ENCODE peak calls at places on chromosomes 16 and 17, in ten cellular contexts. G, O, P, Y, D, V, F, U, J and K are unnamed samples.

GRCh38 chr17:42276359-42276608 is at the start of gene STAT5B:
- DNase-seq in G (peak), Y (peak), U (peak), O (peak), P (peak), J (no peak), F (peak), V (peak), D (peak), K (no peak)

GRCh38 chr16:364091-364490 is 6.2 kb downstream of the MRPL28 start:
- DNase-seq in Y (no peak), D (no peak), O (no peak), F (no peak), P (no peak), V (no peak), J (no peak), U (no peak), G (no peak), K (no peak)

GRCh38 chr17:48626470-48627241 is 498 bp upstream of the HOXB9 start:
- DNase-seq in F (no peak), O (no peak), V (no peak), D (no peak), J (no peak), P (no peak), Y (no peak), G (no peak), U (no peak), K (no peak)

GRCh38 chr16:84478172-84478948 is 26.1 kb downstream of the MEAK7 start:
- DNase-seq in G (no peak), D (peak), V (peak), Y (no peak), F (no peak), P (no peak), O (no peak), J (no peak), U (no peak), K (peak)

GRCh38 chr17:17812211-17813054 is 24.4 kb downstream of the SREBF1 start:
- DNase-seq in J (no peak), O (peak), F (peak), U (peak), D (no peak), P (peak), G (peak), Y (peak), V (peak), K (no peak)

GRCh38 chr16:11636172-11636721 is 32.0 kb upstream of the SNN start:
- DNase-seq in P (no peak), V (no peak), O (no peak), Y (no peak), U (no peak), D (no peak), F (no peak), G (no peak), J (no peak), K (no peak)

GRCh38 chr17:35345926-35346771 is 27.3 kb downstream of the SLFN11 start:
- DNase-seq in Y (peak), O (peak), U (peak), F (no peak), G (peak), J (no peak), D (peak), P (no peak), V (peak), K (peak)

GRCh38 chr16:12124742-12125141 is 148.2 kb downstream of the SNX29 start:
- DNase-seq in V (no peak), F (no peak), G (no peak), U (no peak), J (no peak), Y (no peak), P (no peak), O (no peak), D (no peak), K (no peak)

GRCh38 chr16:15618392-15618791 is 24.6 kb downstream of the MARF1 start:
- DNase-seq in P (no peak), O (no peak), U (no peak), G (no peak), F (no peak), Y (no peak), D (peak), V (peak), J (peak), K (no peak)

GRCh38 chr17:43094129-43094834 is 30.9 kb downstream of the BRCA1 start:
- DNase-seq in V (peak), P (no peak), O (no peak), F (no peak), Y (no peak), D (peak), J (no peak), G (no peak), U (no peak), K (no peak)

GRCh38 chr17:58577696-58578095 is 63.3 kb upstream of the MTMR4 start:
- DNase-seq in J (no peak), P (peak), F (peak), G (no peak), U (peak), O (peak), Y (peak), V (peak), D (peak), K (no peak)

GRCh38 chr17:19723967-19724366 is 7.6 kb upstream of the SLC47A2 start:
- DNase-seq in Y (no peak), O (no peak), P (no peak), D (no peak), G (no peak), V (no peak), U (no peak), J (no peak), F (no peak), K (no peak)

GRCh38 chr17:33057564-33057963 is 65.9 kb downstream of the SPACA3 start:
- DNase-seq in F (no peak), Y (no peak), D (no peak), U (no peak), P (no peak), J (no peak), V (no peak), O (no peak), G (no peak), K (peak)

GRCh38 chr16:88971371-88972097 is 5.5 kb downstream of the CBFA2T3 start:
- DNase-seq in P (peak), U (no peak), Y (no peak), D (no peak), J (no peak), F (peak), G (no peak), V (no peak), O (peak), K (no peak)

GRCh38 chr16:26976913-26977312 is 89.8 kb upstream of the C16orf82 start:
- DNase-seq in J (no peak), D (no peak), P (no peak), V (no peak), O (no peak), F (no peak), G (no peak), Y (no peak), U (no peak), K (no peak)
- H3K4me3 ChIP-seq in J (no peak), D (no peak), P (no peak), V (no peak), O (no peak), F (no peak), G (no peak), Y (no peak), U (no peak), K (no peak)

GRCh38 chr16:69793521-69793920 is 31.4 kb downstream of the WWP2 start:
- DNase-seq in F (no peak), V (no peak), D (no peak), P (no peak), O (no peak), J (no peak), U (no peak), Y (no peak), G (no peak), K (no peak)

GRCh38 chr16:69796285-69797118 is 34.4 kb downstream of the WWP2 start:
- DNase-seq in U (peak), G (no peak), O (no peak), D (peak), F (peak), V (peak), Y (peak), J (no peak), P (peak), K (no peak)

GRCh38 chr16:69804283-69804682 is 42.2 kb downstream of the WWP2 start:
- DNase-seq in Y (no peak), O (no peak), F (no peak), V (no peak), U (no peak), G (no peak), D (no peak), J (no peak), P (no peak), K (no peak)

GRCh38 chr16:69799601-69800000 is 37.5 kb downstream of the WWP2 start:
- DNase-seq in D (no peak), O (no peak), V (peak), J (no peak), P (no peak), Y (no peak), U (no peak), F (no peak), G (no peak), K (no peak)

GRCh38 chr16:69798466-69798865 is 36.3 kb downstream of the WWP2 start:
- DNase-seq in O (no peak), F (no peak), D (no peak), G (no peak), J (no peak), P (no peak), Y (peak), V (peak), U (no peak), K (no peak)
- TF ChIP-seq CTCF in O (peak), F (no peak), D (peak), G (peak), J (peak), P (peak), Y (peak), V (peak), U (no peak), K (peak)

DNA sequence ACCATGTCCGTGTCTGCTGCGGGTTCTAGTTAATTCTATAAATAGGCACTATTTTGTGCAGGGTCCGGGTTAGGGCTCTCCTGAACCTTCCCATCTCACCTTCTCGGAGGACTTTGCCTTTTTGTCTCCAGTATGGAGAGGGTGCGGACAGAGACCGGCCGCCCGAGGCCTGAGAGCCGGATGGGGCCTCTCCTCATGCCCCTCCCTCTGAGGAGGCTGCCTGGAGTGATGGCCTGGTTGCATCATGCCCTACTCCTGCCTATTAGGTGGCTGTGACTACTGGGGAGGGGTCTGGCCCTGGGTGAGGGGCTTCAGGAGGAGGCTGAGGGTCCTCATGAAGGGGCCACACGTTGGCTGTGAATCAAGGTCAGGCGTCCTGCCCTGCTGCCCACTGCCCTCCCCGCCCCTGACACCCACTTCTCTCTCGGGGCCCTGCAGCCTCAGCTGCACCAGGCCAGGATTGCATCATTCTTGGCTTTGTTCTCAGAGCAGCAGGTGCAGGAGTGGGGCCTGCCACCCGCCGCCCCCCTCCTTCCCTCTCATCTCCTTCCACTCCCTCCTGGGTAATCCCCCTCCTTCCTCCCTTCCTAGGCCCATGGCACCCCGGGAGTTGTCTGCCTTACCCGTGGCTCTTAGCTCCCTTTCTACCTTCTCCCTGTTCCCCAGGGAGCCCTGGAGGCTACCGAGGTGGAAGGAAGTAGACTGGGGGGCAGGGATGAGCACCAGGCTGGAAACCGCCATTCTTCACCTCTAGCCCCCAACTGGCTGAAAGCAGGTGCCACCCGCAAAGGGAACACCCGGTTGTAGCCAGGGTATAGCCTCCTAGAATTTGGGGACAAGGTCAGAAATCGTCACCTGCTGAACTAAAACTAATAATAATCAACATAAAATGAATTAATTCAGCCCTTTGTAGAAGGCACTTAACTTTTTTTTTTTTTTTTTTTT is 12.7 kb upstream of the ARHGAP23 start:
- DNase-seq in G (no peak), D (peak), F (peak), Y (no peak), J (no peak), O (no peak), V (peak), P (peak), U (no peak), K (no peak)
- H3K4me3 ChIP-seq in G (no peak), D (peak), F (peak), Y (no peak), J (peak), O (peak), V (peak), P (peak), U (no peak), K (no peak)

DNA sequence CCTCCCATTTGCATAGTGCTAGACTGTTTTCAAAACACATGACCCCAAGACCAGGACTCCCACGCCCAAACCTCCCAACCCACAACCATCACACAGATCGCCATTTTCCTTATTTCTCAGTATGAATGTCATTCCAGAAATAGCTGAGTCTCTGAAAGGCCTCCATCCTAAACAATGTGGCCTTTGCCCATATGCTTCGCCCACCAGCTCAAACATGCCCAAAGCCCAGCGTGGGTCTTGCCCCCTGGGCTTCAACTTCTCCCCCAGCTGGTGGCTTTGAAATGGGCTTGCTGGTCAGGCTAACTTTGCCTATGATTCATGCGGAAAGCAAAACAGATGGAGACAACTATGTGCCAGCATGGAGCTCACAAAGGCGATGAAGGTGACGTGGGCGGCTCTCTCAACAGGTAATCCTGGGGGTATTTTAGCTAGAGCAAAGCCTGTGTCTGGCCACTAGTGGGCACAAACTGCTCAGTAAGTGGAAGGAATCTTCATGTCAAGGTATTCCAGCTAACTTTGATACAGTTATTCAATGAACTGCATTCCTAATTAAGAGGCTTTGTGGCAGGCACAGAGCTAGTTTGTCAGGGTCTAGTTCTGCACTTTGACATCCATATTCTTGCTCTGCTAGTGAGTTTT is 17.1 kb downstream of the PMP22 start:
- DNase-seq in U (no peak), Y (no peak), J (no peak), V (no peak), F (no peak), G (no peak), O (no peak), P (no peak), D (no peak), K (no peak)
- TF ChIP-seq CTCF in U (no peak), Y (peak), J (peak), V (peak), F (no peak), G (no peak), O (peak), P (peak), D (peak), K (no peak)

DNA sequence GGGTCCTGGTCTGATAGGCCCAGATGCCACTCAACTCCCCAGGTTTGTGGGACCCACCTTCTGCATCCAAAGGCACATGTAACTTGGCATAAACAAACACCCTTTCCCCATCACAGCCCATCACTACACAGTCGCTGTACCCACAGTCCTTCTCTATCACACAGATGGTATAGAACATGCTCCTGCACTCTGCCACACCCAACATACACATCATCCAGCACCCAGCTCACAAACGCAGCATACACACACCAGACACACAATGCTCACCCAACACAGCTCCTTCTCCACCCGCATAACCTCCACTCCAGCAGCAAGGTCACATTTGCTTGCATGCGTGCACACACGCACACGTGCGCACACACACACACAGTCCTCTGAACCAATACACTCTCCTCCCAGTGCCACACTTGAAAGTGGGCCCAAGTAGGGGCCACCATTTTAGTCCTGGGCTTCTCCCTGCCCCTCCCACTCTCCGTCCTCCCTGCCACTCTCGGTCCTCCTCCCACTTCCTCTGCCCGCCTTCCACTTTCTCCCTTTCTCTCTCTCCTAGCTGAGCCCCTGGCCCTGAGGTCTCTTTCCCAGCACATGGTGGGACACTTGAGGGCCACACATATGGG is 8.5 kb upstream of the TMEM92 start:
- DNase-seq in F (no peak), Y (no peak), V (peak), P (no peak), U (no peak), D (no peak), J (no peak), O (no peak), G (peak), K (no peak)
- H3K4me3 ChIP-seq in F (no peak), Y (no peak), V (no peak), P (no peak), U (no peak), D (no peak), J (peak), O (no peak), G (no peak), K (no peak)

GRCh38 chr17:36706437-36706731 is 105.0 kb downstream of the MRM1 start:
- DNase-seq in G (no peak), Y (no peak), P (no peak), F (no peak), J (no peak), U (no peak), V (no peak), D (no peak), O (no peak), K (no peak)
- TF ChIP-seq CTCF in G (no peak), Y (no peak), P (no peak), F (no peak), J (no peak), U (no peak), V (no peak), D (no peak), O (no peak), K (no peak)